ENCODE peak calls at places on chromosomes 16 and 17, in ten cellular contexts. B is PC-9; H is thyroid gland; P is CD8-positive, alpha-beta T cell; K is Karpas-422; M is heart left ventricle; F is heart right ventricle; C is effector memory CD4-positive, alpha-beta T cell; X is HCT116; T is transverse colon. U is an unnamed sample.
A peak's percentile ranks its signal among the peaks of the same experiment; 100 is the strongest.

GRCh38 chr16:49924078-49924477 is 68.2 kb upstream of the ZNF423 start:
- DNase-seq in T (no peak), X (peak; percentile 27), M (no peak), P (no peak), C (no peak), F (no peak), H (no peak), K (peak; percentile 67), B (no peak), U (peak; percentile 24)

GRCh38 chr16:27839419-27839818 is 224.1 kb downstream of the GSG1L start:
- DNase-seq in B (peak; percentile 61), M (no peak), F (no peak), H (no peak), K (no peak), T (no peak), X (no peak), P (no peak), C (no peak), U (no peak)

GRCh38 chr17:42200702-42201101 is 6.4 kb upstream of the GHDC start:
- DNase-seq in X (no peak), C (no peak), P (no peak), H (peak; percentile 12), M (peak; percentile 73), T (peak; percentile 39), K (no peak), F (peak; percentile 48), B (no peak), U (no peak)

GRCh38 chr16:30786115-30786935 is 680 bp downstream of the ZNF629 start:
- DNase-seq in T (peak; percentile 46), X (no peak), M (peak; percentile 77), F (peak; percentile 52), B (peak; percentile 53), H (peak; percentile 35), K (no peak), P (no peak), C (no peak), U (no peak)

GRCh38 chr16:1706386-1707192 is 594 bp downstream of the MAPK8IP3 start:
- DNase-seq in B (no peak), K (peak; percentile 67), P (peak; percentile 55), F (no peak), C (peak; percentile 4), X (no peak), H (peak; percentile 15), M (no peak), T (no peak), U (no peak)

GRCh38 chr17:50198026-50198669 is 3.3 kb downstream of the COL1A1 start:
- DNase-seq in X (peak; percentile 52), M (peak; percentile 18), K (peak; percentile 87), F (peak; percentile 58), T (peak; percentile 79), C (peak; percentile 33), P (peak; percentile 64), H (peak; percentile 56), B (peak; percentile 52), U (peak; percentile 46)

GRCh38 chr17:67113481-67113880 is 69.1 kb downstream of the CACNG1 start:
- DNase-seq in H (no peak), X (no peak), K (no peak), P (no peak), F (no peak), M (no peak), C (no peak), T (no peak), B (no peak), U (no peak)

GRCh38 chr16:24272379-24272778 is 16.2 kb downstream of the CACNG3 start:
- DNase-seq in M (no peak), H (no peak), P (no peak), B (no peak), K (no peak), F (no peak), T (no peak), X (no peak), C (no peak), U (no peak)

GRCh38 chr17:44557653-44558285 is 485 bp downstream of the FZD2 start:
- DNase-seq in H (peak; percentile 56), F (peak; percentile 48), C (no peak), K (no peak), T (peak; percentile 33), B (no peak), M (peak; percentile 76), P (peak; percentile 58), X (no peak), U (no peak)

DNA sequence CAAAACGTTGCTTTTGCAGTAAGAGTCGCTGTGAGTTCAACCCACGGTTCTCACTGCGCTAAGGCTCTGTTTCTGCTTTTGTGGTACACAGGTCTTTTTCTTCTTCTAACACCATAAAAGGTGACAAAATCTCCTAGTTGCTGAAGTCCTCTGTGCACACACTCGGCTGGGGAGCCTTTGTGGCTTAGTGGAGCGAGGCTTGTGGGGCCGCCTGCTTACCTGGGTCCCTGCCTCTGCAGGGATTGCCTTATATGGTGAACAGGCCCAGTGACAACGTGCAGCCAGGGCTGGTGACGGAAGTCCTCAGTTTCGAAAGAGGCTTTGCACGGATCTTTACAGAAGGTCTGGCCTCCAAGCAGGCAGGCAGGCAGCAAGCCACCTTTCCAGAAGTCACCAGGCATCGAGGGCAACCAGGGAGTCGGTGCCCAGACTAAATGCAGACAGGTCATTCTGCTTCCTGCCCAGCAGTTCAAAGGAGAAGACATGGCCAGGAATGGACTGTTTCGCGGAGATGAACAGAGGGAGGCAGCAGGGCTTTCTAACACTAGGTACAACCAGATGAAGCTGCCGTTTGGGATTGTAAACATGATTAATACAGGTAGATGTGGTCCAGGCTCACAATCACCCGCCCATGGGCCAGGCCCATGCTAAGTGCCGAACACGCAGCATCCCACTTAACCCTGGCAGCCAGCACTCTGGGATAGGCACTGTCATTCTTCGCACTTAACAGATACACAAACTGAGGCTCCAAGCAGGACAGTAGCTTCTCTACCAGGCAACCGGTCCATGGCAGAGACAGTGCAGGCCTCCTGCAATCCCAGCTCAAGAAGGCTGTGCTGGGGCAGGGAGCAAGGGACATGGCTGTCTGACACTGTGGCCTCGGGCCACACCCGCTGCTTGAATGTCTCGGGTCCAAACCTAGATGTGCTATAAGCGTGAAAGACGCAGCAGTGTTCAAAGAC is 10.7 kb upstream of the MEAK7 start:
- DNase-seq in T (peak; percentile 72), M (peak; percentile 69), H (no peak), X (no peak), F (no peak), C (peak; percentile 74), P (peak; percentile 90), B (peak; percentile 34), K (peak; percentile 86), U (peak; percentile 94)
- H3K4me3 ChIP-seq in T (no peak overlapping the region), M (no peak overlapping the region), H (no peak overlapping the region), X (no peak overlapping the region), F (no peak overlapping the region), C (peak overlapping the region; percentile 7), P (peak overlapping the region; percentile 4), B (no peak overlapping the region), K (peak overlapping the region; percentile 18), U (peak overlapping the region; percentile 15)

DNA sequence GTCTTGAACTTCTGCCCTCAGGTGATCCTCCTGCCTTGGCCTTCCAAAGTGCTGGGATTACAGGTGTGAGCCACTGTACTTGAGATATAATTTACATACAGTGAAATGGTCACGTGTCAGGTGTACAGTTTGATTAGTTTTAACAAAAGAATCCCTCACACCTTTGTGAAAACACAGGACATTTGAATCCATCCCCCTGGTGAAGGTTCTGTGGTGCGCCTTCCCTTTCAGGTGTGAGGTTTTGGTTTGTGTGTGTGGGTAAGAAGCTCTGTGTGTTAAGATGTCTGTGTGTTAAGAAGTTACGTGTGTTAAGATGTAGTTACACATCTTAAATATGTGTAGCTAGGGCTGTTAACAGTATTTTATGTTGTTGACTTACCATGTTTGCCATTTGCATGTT is 4.4 kb downstream of the SEC14L1 start:
- DNase-seq in K (no peak), F (no peak), X (no peak), P (no peak), C (no peak), T (no peak), B (no peak), M (no peak), H (no peak), U (no peak)
- H3K4me3 ChIP-seq in K (no peak overlapping the region), F (peak overlapping the region; percentile 76), X (no peak overlapping the region), P (no peak overlapping the region), C (no peak overlapping the region), T (no peak overlapping the region), B (no peak overlapping the region), M (peak overlapping the region; percentile 90), H (no peak overlapping the region), U (no peak overlapping the region)

GRCh38 chr16:54291107-54291980 is 4.8 kb upstream of the IRX3 start:
- DNase-seq in C (no peak), K (no peak), M (no peak), B (no peak), F (no peak), X (no peak), P (no peak), H (no peak), T (no peak), U (no peak)
- H3K4me3 ChIP-seq in C (no peak overlapping the region), K (no peak overlapping the region), M (no peak overlapping the region), B (no peak overlapping the region), F (no peak overlapping the region), X (no peak overlapping the region), P (no peak overlapping the region), H (no peak overlapping the region), T (no peak overlapping the region), U (no peak overlapping the region)

GRCh38 chr16:11007714-11008240 is 63.4 kb downstream of the CLEC16A start:
- DNase-seq in M (no peak), B (no peak), T (no peak), P (no peak), X (no peak), F (no peak), C (no peak), H (no peak), K (no peak), U (no peak)

GRCh38 chr16:11004351-11004750 is 60.0 kb downstream of the CLEC16A start:
- DNase-seq in X (no peak), F (no peak), C (no peak), M (no peak), B (no peak), K (no peak), P (no peak), H (peak; percentile 65), T (no peak), U (no peak)

GRCh38 chr16:11006666-11007065 is 62.3 kb downstream of the CLEC16A start:
- DNase-seq in B (no peak), P (no peak), C (no peak), T (no peak), H (no peak), M (no peak), F (no peak), K (no peak), X (no peak), U (no peak)

GRCh38 chr16:11004957-11005610 is 60.7 kb downstream of the CLEC16A start:
- DNase-seq in B (no peak), C (no peak), M (no peak), K (no peak), X (no peak), T (no peak), H (peak; percentile 77), F (no peak), P (no peak), U (no peak)

DNA sequence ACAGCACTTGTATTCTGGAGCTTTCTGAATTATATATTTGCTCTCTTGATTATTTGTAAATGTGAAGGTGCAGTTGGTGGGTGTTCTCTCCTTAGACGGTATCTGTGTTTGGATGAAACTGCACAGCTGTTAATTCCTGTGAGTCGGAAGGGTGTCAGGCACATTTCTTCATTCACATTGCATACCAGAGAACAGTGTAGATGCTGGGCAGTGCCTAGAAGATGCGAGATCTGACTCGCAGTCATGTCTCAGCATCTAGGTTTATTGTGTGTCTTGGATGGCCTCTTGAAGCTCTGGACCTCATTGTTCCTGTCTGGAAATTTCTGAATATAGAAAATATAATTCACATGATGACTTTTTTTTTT is 61.2 kb downstream of the CLEC16A start:
- DNase-seq in M (no peak), B (no peak), K (no peak), C (no peak), X (no peak), H (no peak), F (no peak), P (no peak), T (no peak), U (no peak)
- H3K4me3 ChIP-seq in M (no peak overlapping the region), B (no peak overlapping the region), K (no peak overlapping the region), C (no peak overlapping the region), X (no peak overlapping the region), H (no peak overlapping the region), F (no peak overlapping the region), P (no peak overlapping the region), T (no peak overlapping the region), U (no peak overlapping the region)

GRCh38 chr17:12691173-12691572 is 25.5 kb downstream of the MYOCD start:
- DNase-seq in T (no peak), X (no peak), B (no peak), M (no peak), H (no peak), K (no peak), P (no peak), C (no peak), F (no peak), U (no peak)
- H3K4me3 ChIP-seq in T (no peak overlapping the region), X (no peak overlapping the region), B (no peak overlapping the region), M (no peak overlapping the region), H (no peak overlapping the region), K (no peak overlapping the region), P (no peak overlapping the region), C (no peak overlapping the region), F (no peak overlapping the region), U (no peak overlapping the region)